ENCODE peak calls at places on chromosomes 16 and 17, in five cellular contexts. E, I, K, J and Y are unnamed samples.

GRCh38 chr17:29578626-29579485 is 10.4 kb downstream of the TP53I13 start:
- DNase-seq in E (no peak), I (peak), K (no peak), J (no peak), Y (no peak)

GRCh38 chr16:14629919-14630619 is at the start of gene PARN:
- DNase-seq in E (peak), I (peak), K (peak), J (peak), Y (peak)

GRCh38 chr16:2426941-2427361 is 2.3 kb upstream of the CCNF start:
- DNase-seq in E (no peak), I (no peak), K (no peak), J (no peak), Y (no peak)

GRCh38 chr17:37702605-37703004 is 42.3 kb downstream of the HNF1B start:
- DNase-seq in E (no peak), I (no peak), K (no peak), J (no peak), Y (no peak)

GRCh38 chr17:1783834-1784611 is 22.2 kb downstream of the SERPINF1 start:
- DNase-seq in E (peak), I (no peak), K (peak), J (peak), Y (peak)

GRCh38 chr17:16881239-16881924 is 90.5 kb downstream of the TNFRSF13B start:
- DNase-seq in E (no peak), I (no peak), K (no peak), J (no peak), Y (no peak)

GRCh38 chr16:48720266-48720665 is 110.3 kb upstream of the N4BP1 start:
- DNase-seq in E (peak), I (no peak), K (no peak), J (no peak), Y (no peak)

GRCh38 chr16:26816885-26817571 is 249.7 kb upstream of the C16orf82 start:
- DNase-seq in E (no peak), I (no peak), K (no peak), J (no peak), Y (no peak)

GRCh38 chr17:39205112-39205526 is 5.0 kb downstream of the RPL19 start:
- DNase-seq in E (no peak), I (no peak), K (no peak), J (no peak), Y (no peak)

DNA sequence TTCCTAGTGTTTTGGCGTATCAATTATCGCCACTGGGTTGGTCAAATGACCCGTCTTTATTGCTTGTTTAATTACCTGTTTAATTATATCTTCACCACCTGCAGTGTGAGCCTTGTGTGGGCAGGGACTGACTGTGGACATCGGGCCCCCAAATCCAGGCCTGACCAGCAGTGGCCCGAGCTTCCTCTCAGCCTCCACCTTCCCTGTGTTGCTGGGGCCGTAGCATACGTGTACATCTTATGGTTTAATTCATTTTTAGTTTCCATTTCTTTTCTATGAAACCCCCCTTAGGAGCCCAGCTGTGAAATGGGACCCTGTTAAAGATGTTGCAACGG is 1.2 kb upstream of the LMF1 start:
- DNase-seq in E (no peak), I (no peak), K (no peak), J (no peak), Y (no peak)
- H3K27ac ChIP-seq in E (no peak), I (no peak), K (no peak), J (no peak), Y (peak)

GRCh38 chr16:73046484-73047214 is 1.3 kb downstream of the ZFHX3 start:
- DNase-seq in E (no peak), I (no peak), K (no peak), J (no peak), Y (no peak)
- H3K27ac ChIP-seq in E (no peak), I (no peak), K (peak), J (peak), Y (peak)

GRCh38 chr16:85490971-85491771 is 122.0 kb upstream of the GSE1 start:
- DNase-seq in E (peak), I (peak), K (no peak), J (no peak), Y (no peak)

GRCh38 chr16:85490407-85490806 is 122.7 kb upstream of the GSE1 start:
- DNase-seq in E (no peak), I (no peak), K (no peak), J (no peak), Y (no peak)

GRCh38 chr16:85494315-85494714 is 118.8 kb upstream of the GSE1 start:
- DNase-seq in E (no peak), I (no peak), K (no peak), J (no peak), Y (no peak)

GRCh38 chr16:85491798-85492616 is 121.1 kb upstream of the GSE1 start:
- DNase-seq in E (peak), I (no peak), K (peak), J (peak), Y (no peak)

DNA sequence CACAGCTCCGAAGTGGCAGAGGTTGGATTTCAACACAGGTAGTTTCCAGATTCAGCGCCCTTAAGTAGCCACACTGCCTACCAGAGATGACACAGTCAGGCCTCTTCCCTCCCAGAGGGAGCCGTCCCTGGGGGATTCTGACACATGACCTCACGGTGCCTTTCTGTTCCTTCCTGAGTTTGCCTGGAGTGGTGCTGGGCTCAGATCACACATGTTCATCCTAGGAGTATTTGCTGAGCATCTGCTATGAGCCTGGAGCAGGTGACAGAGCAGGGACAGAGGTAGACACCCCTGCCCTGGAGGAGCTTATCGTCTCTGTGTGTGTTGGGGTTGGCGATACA is 120.5 kb upstream of the GSE1 start:
- DNase-seq in E (no peak), I (no peak), K (no peak), J (no peak), Y (no peak)
- H3K27ac ChIP-seq in E (peak), I (no peak), K (peak), J (peak), Y (no peak)

GRCh38 chr17:31405941-31406371 is 14.5 kb downstream of the RAB11FIP4 start:
- DNase-seq in E (no peak), I (no peak), K (no peak), J (no peak), Y (no peak)
- H3K27ac ChIP-seq in E (no peak), I (no peak), K (no peak), J (no peak), Y (no peak)

GRCh38 chr17:81967244-81967532 is 6.2 kb upstream of the NOTUM start:
- DNase-seq in E (no peak), I (no peak), K (no peak), J (no peak), Y (no peak)

GRCh38 chr17:81961554-81962498 is 839 bp upstream of the NOTUM start:
- DNase-seq in E (no peak), I (no peak), K (no peak), J (no peak), Y (no peak)

GRCh38 chr17:81962499-81963441 is 1.8 kb upstream of the NOTUM start:
- DNase-seq in E (no peak), I (no peak), K (no peak), J (no peak), Y (no peak)

GRCh38 chr17:81966343-81967243 is 5.6 kb upstream of the NOTUM start:
- DNase-seq in E (peak), I (no peak), K (no peak), J (peak), Y (no peak)

DNA sequence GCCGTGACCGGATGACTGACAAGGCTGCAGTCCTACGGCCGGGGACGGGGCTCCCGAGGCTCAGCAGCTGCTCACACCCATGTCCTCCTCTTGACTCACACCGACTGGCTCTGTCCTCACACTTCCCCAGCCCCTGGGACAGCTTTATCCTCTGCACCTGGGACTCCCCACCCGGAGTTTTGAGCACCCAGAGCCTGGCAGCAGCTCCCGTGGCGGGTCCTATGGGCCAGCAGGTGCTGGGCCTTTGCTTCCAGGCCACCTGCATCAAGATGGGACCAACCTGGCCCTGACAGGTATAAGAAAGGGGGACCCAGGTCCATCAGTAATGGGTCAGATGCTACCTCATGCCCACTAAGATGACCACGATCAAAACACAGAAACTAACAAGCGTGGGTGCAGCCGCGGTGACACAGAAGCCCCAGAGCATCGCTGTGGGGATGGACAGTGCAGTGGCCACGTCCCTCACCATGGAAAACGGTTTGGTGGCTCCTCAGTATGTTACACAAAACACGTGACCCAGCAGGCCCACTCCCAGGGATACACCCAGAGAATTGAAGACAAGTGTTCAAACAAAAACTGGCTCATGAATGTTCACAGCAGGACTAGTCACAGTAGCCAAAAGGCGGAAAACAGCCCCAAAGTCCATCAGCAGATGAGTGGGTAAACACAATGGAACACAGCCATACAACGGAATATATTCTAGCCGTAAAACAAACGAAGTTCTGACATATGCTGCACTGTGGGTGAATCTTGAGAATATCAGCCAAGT is 3.3 kb upstream of the NOTUM start:
- DNase-seq in E (no peak), I (no peak), K (no peak), J (no peak), Y (no peak)
- H3K27ac ChIP-seq in E (no peak), I (no peak), K (no peak), J (no peak), Y (no peak)

DNA sequence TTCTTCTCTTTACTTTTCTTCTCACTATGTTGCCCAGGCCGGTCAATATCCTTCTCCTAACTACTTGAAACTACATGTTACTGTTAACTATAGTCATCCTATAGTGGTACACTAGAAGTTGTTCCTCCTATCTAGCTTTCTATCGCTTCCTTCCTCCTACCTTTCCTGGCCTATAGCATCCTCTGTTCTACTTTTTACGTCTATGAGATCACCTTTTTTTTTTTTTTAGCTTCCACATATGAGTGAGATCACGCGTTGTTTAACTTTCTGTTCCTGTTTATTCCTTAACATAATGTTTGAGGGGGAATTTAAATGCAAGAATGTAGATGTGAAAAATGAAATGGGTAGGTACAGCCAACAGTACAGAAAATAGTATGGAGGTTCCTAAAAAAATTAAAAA is 30.5 kb upstream of the YPEL2 start:
- DNase-seq in E (no peak), I (no peak), K (no peak), J (no peak), Y (no peak)
- H3K27ac ChIP-seq in E (no peak), I (no peak), K (no peak), J (no peak), Y (no peak)

GRCh38 chr16:56911771-56912541 is 20.0 kb upstream of the HERPUD1 start:
- DNase-seq in E (peak), I (peak), K (peak), J (peak), Y (peak)

GRCh38 chr16:56910654-56911539 is 21.0 kb upstream of the HERPUD1 start:
- DNase-seq in E (peak), I (peak), K (no peak), J (no peak), Y (peak)

GRCh38 chr16:56910114-56910511 is 21.8 kb upstream of the HERPUD1 start:
- DNase-seq in E (no peak), I (no peak), K (no peak), J (no peak), Y (no peak)

GRCh38 chr16:56907401-56907800 is 24.5 kb upstream of the HERPUD1 start:
- DNase-seq in E (no peak), I (no peak), K (no peak), J (no peak), Y (no peak)

GRCh38 chr16:56909484-56910113 is 22.3 kb upstream of the HERPUD1 start:
- DNase-seq in E (no peak), I (peak), K (no peak), J (no peak), Y (no peak)
- H3K27ac ChIP-seq in E (no peak), I (no peak), K (no peak), J (peak), Y (no peak)

GRCh38 chr17:80864751-80865150 is 126.9 kb upstream of the CHMP6 start:
- DNase-seq in E (no peak), I (no peak), K (no peak), J (no peak), Y (no peak)
- H3K27ac ChIP-seq in E (no peak), I (no peak), K (no peak), J (no peak), Y (no peak)

GRCh38 chr16:81497690-81498089 is 53.1 kb downstream of the CMIP start:
- DNase-seq in E (no peak), I (no peak), K (no peak), J (no peak), Y (no peak)

GRCh38 chr16:81496742-81497141 is 52.1 kb downstream of the CMIP start:
- DNase-seq in E (no peak), I (no peak), K (no peak), J (no peak), Y (no peak)

GRCh38 chr16:81499576-81500380 is 55.2 kb downstream of the CMIP start:
- DNase-seq in E (no peak), I (no peak), K (no peak), J (no peak), Y (no peak)

GRCh38 chr16:81500833-81501521 is 56.4 kb downstream of the CMIP start:
- DNase-seq in E (no peak), I (no peak), K (peak), J (no peak), Y (no peak)

DNA sequence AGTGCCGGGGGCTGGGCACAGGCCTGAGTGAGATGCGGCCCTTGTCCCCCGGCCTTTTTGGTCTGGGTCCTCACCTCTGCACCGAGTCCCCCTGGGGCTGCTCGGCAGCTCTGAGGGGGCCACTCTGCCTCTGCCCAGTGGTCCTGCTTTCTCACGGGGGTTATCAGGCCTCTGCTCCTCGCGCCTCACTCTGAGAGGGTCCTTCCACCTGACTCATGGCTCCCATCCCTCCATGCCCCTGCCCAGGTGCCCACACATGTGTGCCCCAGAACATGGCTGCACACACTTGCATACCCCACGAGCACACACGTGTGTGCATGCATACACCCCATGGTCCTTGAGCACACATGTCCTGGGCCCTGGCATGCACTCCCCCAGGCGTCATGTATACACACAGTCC is 53.7 kb downstream of the CMIP start:
- DNase-seq in E (no peak), I (no peak), K (no peak), J (no peak), Y (no peak)
- H3K27ac ChIP-seq in E (no peak), I (no peak), K (no peak), J (no peak), Y (no peak)

DNA sequence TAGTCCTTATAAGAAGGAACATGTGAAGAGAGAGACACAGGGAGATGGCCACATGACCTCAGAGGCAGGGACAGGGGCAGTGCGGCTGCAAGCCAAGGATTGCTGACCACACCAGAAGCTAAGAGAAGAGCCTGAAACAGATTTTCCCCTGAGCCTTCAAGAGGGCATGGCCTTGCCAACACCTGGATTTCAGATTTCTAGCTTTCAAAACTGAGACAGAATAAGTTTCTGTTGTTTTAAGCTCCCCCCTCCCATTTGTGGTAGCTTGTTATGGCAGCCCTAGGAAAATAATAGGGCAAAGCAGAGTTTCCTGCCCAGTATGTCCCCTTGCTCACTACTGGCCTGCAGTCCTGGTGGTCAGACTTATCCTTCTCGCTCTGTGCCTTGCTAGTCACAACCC is 204.5 kb downstream of the CCDC182 start:
- DNase-seq in E (no peak), I (no peak), K (no peak), J (no peak), Y (no peak)
- H3K27ac ChIP-seq in E (no peak), I (no peak), K (no peak), J (no peak), Y (no peak)